ENCODE peak calls at places on chromosomes 4 and X, in nine cellular contexts. W is keratinocyte; G is IMR-90; J is psoas muscle; B is heart right ventricle; F is testis; X is esophagus muscularis mucosa; M is HCT116; A is CD8-positive, alpha-beta T cell. Z is an unnamed sample. For H3K4me1, the result is how much of the 10 kb centered on the place peaks cover.

GRCh38 chr4:118729287-118730286 is 44.4 kb downstream of the METTL14 start:
- DNase-seq in W (no peak), G (peak), J (no peak), B (no peak), F (no peak), X (no peak), M (no peak), A (no peak), Z (no peak)

GRCh38 chr4:161189286-161190134 is 974.3 kb downstream of the FSTL5 start:
- DNase-seq in W (no peak), G (no peak), J (no peak), B (no peak), F (no peak), X (no peak), M (no peak), A (no peak), Z (no peak)

GRCh38 chr4:169484485-169484884 is 127.9 kb downstream of the NEK1 start:
- DNase-seq in W (no peak), G (peak), J (no peak), B (no peak), F (peak), X (no peak), M (no peak), A (no peak), Z (no peak)

GRCh38 chr4:121308328-121308663 is 72.5 kb downstream of the QRFPR start:
- DNase-seq in W (no peak), G (no peak), J (no peak), B (no peak), F (no peak), X (no peak), M (no peak), A (no peak), Z (no peak)

GRCh38 chr4:57078685-57079521 is 31.3 kb downstream of the IGFBP7 start:
- DNase-seq in W (peak), G (no peak), J (no peak), B (no peak), F (no peak), X (no peak), M (no peak), A (no peak), Z (no peak)

GRCh38 chrX:22135994-22136684 is 104.0 kb downstream of the PHEX start:
- DNase-seq in W (no peak), G (peak), J (no peak), B (peak), F (peak), X (no peak), M (peak), A (no peak), Z (no peak)

GRCh38 chrX:11304829-11305228 is 11.6 kb downstream of the AMELX start:
- DNase-seq in W (no peak), G (no peak), J (no peak), B (no peak), F (no peak), X (no peak), M (no peak), A (no peak), Z (no peak)

GRCh38 chrX:42948723-42949122 is 170.8 kb upstream of the PPP1R2C start:
- DNase-seq in W (no peak), G (no peak), J (no peak), B (no peak), F (no peak), X (no peak), M (no peak), A (no peak), Z (no peak)

GRCh38 chr4:141569141-141569540 is 67.2 kb upstream of the IL15 start:
- DNase-seq in W (no peak), G (peak), J (no peak), B (no peak), F (no peak), X (no peak), M (no peak), A (no peak), Z (no peak)

GRCh38 chr4:52059372-52059771 is 8.3 kb downstream of the SPATA18 start:
- DNase-seq in W (peak), G (peak), J (no peak), B (peak), F (no peak), X (peak), M (no peak), A (no peak), Z (peak)

GRCh38 chr4:168221298-168221697 is 97.3 kb downstream of the DDX60 start:
- DNase-seq in W (no peak), G (peak), J (no peak), B (no peak), F (no peak), X (no peak), M (no peak), A (no peak), Z (no peak)

GRCh38 chr4:23368081-23368697 is 521.7 kb downstream of the PPARGC1A start:
- DNase-seq in W (no peak), G (peak), J (no peak), B (peak), F (peak), X (no peak), M (no peak), A (no peak), Z (peak)

GRCh38 chr4:48896845-48897244 is 9.7 kb downstream of the OCIAD2 start:
- DNase-seq in W (no peak), G (no peak), J (no peak), B (no peak), F (no peak), X (no peak), M (no peak), A (no peak), Z (no peak)

GRCh38 chrX:23003121-23003520 is 3.4 kb downstream of the DDX53 start:
- DNase-seq in W (no peak), G (peak), J (no peak), B (no peak), F (no peak), X (no peak), M (no peak), A (no peak), Z (no peak)

GRCh38 chrX:66408507-66408906 is 230.4 kb downstream of the EDA2R start:
- DNase-seq in W (no peak), G (no peak), J (no peak), B (no peak), F (no peak), X (no peak), M (no peak), A (no peak), Z (no peak)

GRCh38 chr4:2412534-2412884 is 5.9 kb downstream of the ZFYVE28 start:
- DNase-seq in W (no peak), G (no peak), J (no peak), B (no peak), F (no peak), X (no peak), M (no peak), A (peak), Z (peak)

GRCh38 chrX:2536974-2537373 is 36.2 kb upstream of the DHRSX start:
- DNase-seq in W (no peak), G (no peak), J (no peak), B (peak), F (peak), X (no peak), M (no peak), A (no peak), Z (no peak)

GRCh38 chrX:106246511-106246910 is 78.4 kb downstream of the PWWP3B start:
- DNase-seq in W (no peak), G (no peak), J (no peak), B (no peak), F (no peak), X (no peak), M (no peak), A (no peak), Z (no peak)

GRCh38 chrX:153469811-153470410 is 465 bp downstream of the HAUS7 start:
- DNase-seq in W (no peak), G (peak), J (peak), B (peak), F (peak), X (no peak), M (no peak), A (no peak), Z (no peak)

GRCh38 chr4:126794363-126794762 is 838.4 kb upstream of the INTU start:
- DNase-seq in W (no peak), G (peak), J (no peak), B (no peak), F (no peak), X (no peak), M (no peak), A (no peak), Z (no peak)

GRCh38 chrX:48971325-48972213 is at the start of gene KCND1:
- DNase-seq in W (peak), G (peak), J (peak), B (peak), F (peak), X (no peak), M (no peak), A (no peak), Z (peak)

GRCh38 chr4:128483816-128484215 is 196.2 kb upstream of the PGRMC2 start:
- DNase-seq in W (no peak), G (peak), J (no peak), B (no peak), F (no peak), X (no peak), M (no peak), A (no peak), Z (no peak)

GRCh38 chr4:184757810-184758209 is 23.9 kb upstream of the CENPU start:
- DNase-seq in W (no peak), G (no peak), J (no peak), B (no peak), F (no peak), X (no peak), M (no peak), A (no peak), Z (no peak)

GRCh38 chr4:77600521-77601451 is 4.8 kb upstream of the CXCL13 start:
- DNase-seq in W (no peak), G (peak), J (no peak), B (no peak), F (peak), X (no peak), M (peak), A (no peak), Z (peak)

GRCh38 chrX:20947411-20947912 is 426.8 kb upstream of the CNKSR2 start:
- DNase-seq in W (no peak), G (no peak), J (no peak), B (no peak), F (no peak), X (no peak), M (no peak), A (no peak), Z (no peak)

GRCh38 chr4:118757761-118758213 is 72.6 kb downstream of the METTL14 start:
- DNase-seq in W (no peak), G (peak), J (no peak), B (no peak), F (no peak), X (no peak), M (no peak), A (no peak), Z (no peak)

GRCh38 chrX:10457092-10457491 is 163.3 kb downstream of the MID1 start:
- DNase-seq in W (no peak), G (peak), J (no peak), B (no peak), F (no peak), X (no peak), M (no peak), A (no peak), Z (no peak)

GRCh38 chr4:172202480-172203076 is 389.4 kb downstream of the GALNTL6 start:
- DNase-seq in W (no peak), G (peak), J (no peak), B (no peak), F (no peak), X (no peak), M (peak), A (no peak), Z (no peak)

GRCh38 chrX:102959471-102959870 is 22.4 kb downstream of the RAB40AL start:
- DNase-seq in W (no peak), G (peak), J (no peak), B (no peak), F (no peak), X (no peak), M (peak), A (no peak), Z (no peak)

GRCh38 chr4:107261241-107261874 is 225.2 kb upstream of the DKK2 start:
- DNase-seq in W (peak), G (no peak), J (no peak), B (no peak), F (no peak), X (no peak), M (no peak), A (no peak), Z (no peak)

GRCh38 chrX:67435536-67435935 is 108.3 kb upstream of the AR start:
- DNase-seq in W (no peak), G (no peak), J (no peak), B (no peak), F (no peak), X (no peak), M (no peak), A (no peak), Z (no peak)

GRCh38 chr4:17494833-17495232 is 17.1 kb downstream of the QDPR start:
- DNase-seq in W (no peak), G (no peak), J (no peak), B (no peak), F (no peak), X (no peak), M (no peak), A (no peak), Z (no peak)

GRCh38 chr4:5114911-5115310 is 63.6 kb downstream of the STK32B start:
- DNase-seq in W (no peak), G (peak), J (no peak), B (no peak), F (no peak), X (no peak), M (no peak), A (no peak), Z (no peak)

GRCh38 chr4:1298461-1298860 is 8.8 kb downstream of the MAEA start:
- DNase-seq in W (no peak), G (no peak), J (no peak), B (no peak), F (no peak), X (no peak), M (no peak), A (no peak), Z (no peak)

GRCh38 chrX:15849555-15849954 is 5.1 kb downstream of the AP1S2 start:
- DNase-seq in W (no peak), G (no peak), J (no peak), B (no peak), F (no peak), X (no peak), M (no peak), A (no peak), Z (no peak)

GRCh38 chrX:38879631-38880220 is 78.5 kb downstream of the MID1IP1 start:
- DNase-seq in W (peak), G (no peak), J (peak), B (peak), F (no peak), X (no peak), M (no peak), A (no peak), Z (peak)

GRCh38 chr4:155675709-155676429 is 9.2 kb downstream of the GUCY1A1 start:
- DNase-seq in W (no peak), G (no peak), J (no peak), B (no peak), F (no peak), X (no peak), M (no peak), A (no peak), Z (no peak)

GRCh38 chr4:183987529-183987946 is 82.4 kb downstream of the STOX2 start:
- DNase-seq in W (peak), G (peak), J (peak), B (peak), F (peak), X (no peak), M (peak), A (no peak), Z (peak)

GRCh38 chr4:184011810-184012209 is 106.7 kb downstream of the STOX2 start:
- DNase-seq in W (no peak), G (no peak), J (no peak), B (no peak), F (no peak), X (no peak), M (no peak), A (no peak), Z (no peak)

GRCh38 chrX:110966839-110967238 is 129.2 kb upstream of the PAK3 start:
- DNase-seq in W (no peak), G (no peak), J (no peak), B (no peak), F (no peak), X (no peak), M (no peak), A (no peak), Z (no peak)

GRCh38 chr4:140047781-140048180 is 106.2 kb downstream of the MAML3 start:
- DNase-seq in W (no peak), G (no peak), J (no peak), B (no peak), F (no peak), X (no peak), M (no peak), A (no peak), Z (no peak)

GRCh38 chr4:140044314-140044991 is 109.5 kb downstream of the MAML3 start:
- DNase-seq in W (no peak), G (peak), J (no peak), B (no peak), F (no peak), X (no peak), M (no peak), A (no peak), Z (no peak)

GRCh38 chr4:140047017-140047640 is 106.9 kb downstream of the MAML3 start:
- DNase-seq in W (no peak), G (no peak), J (peak), B (peak), F (no peak), X (no peak), M (no peak), A (no peak), Z (peak)

GRCh38 chr4:140046573-140046972 is 107.4 kb downstream of the MAML3 start:
- DNase-seq in W (no peak), G (no peak), J (no peak), B (no peak), F (no peak), X (no peak), M (no peak), A (no peak), Z (no peak)

GRCh38 chr4:140046037-140046436 is 107.9 kb downstream of the MAML3 start:
- DNase-seq in W (no peak), G (no peak), J (no peak), B (no peak), F (no peak), X (no peak), M (no peak), A (no peak), Z (no peak)
- H3K4me1 ChIP-seq in W (under half), G (under half), J (under half), B (under half), F (under half), X (under half), M (under half), A (under half), Z (under half)

DNA sequence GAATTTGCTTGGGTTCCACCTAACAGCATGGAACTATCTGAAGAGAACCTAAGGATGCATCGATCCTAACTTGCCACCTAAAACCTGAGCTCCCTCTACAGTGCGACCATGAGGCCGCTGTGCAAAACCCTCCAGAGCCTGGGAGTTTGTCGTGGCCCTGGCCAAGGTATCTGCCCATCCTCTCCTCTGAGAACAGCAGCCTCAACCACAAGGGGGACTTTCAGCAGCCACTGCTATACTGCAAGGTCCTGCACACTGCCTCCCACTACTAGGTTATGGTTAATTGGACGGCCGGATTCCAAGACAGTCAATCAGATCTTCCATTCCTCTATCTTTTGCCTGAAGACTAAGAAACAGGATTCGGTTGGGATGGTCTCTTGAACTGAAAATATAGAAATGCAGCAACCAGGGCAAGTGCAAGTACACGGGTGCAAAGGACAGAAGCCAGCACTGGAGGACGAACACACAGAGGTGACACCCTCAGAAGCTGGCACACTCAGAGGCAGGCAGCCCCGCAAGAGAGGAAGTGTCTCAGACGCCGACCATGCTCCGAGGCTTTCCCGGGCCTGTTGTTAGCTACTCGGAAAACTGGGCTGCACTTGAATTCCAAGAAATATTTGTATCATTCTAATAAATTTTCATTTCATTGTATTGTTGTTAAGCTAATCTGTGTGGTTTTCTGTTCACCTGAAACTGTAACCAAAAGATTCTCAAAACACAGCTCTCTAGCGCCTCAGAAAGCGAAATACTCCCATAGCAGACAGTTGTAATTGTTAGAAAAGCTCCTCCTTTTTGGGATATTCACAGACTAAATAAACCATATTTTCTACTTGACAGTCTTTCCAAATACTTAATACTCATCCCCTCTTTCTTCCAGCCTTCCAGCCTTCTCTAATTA is 63.3 kb downstream of the AFAP1 start:
- DNase-seq in W (no peak), G (peak), J (no peak), B (no peak), F (no peak), X (no peak), M (no peak), A (no peak), Z (no peak)
- TF ChIP-seq CTCF in W (no peak), G (peak), J (no peak), B (no peak), F (no peak), X (peak), M (peak), A (no peak), Z (no peak)

DNA sequence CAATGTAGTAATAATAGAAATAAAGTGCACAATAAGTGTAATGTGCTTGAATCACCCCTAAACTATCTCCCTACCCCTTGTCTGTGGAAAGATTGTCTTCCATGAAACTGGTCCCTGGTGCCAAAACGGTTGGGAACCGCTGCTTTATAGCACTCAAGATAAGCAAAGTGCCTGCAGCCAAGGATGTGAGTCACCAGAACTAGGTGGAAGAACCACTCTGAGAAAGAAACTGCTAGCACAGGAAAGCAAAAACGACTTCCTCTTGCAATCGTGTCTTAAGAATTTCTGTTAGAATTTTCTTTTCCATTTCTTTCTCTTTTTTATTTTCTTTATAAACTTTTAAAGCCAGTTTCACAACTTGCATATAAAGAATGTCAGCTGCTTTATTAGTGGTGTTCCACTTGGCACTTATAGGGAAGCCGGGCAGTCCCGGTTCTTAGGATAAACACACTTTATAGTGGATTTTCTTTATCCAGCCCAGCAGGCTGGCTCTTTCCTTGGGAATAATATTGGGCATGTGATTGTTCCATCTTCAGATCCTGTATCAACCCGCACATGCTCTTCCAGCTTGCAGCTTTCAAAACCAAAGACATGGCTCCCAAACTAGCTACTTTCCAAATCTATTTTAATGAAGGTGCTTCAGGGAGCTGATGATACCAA is 32.3 kb upstream of the CXCL8 start:
- DNase-seq in W (no peak), G (peak), J (no peak), B (peak), F (no peak), X (no peak), M (peak), A (no peak), Z (peak)
- H3K4me1 ChIP-seq in W (half or more), G (under half), J (under half), B (under half), F (under half), X (under half), M (under half), A (under half), Z (under half)

GRCh38 chr4:76279462-76279861 is 27.1 kb upstream of the STBD1 start:
- DNase-seq in W (no peak), G (no peak), J (no peak), B (no peak), F (no peak), X (no peak), M (no peak), A (no peak), Z (no peak)
- TF ChIP-seq CTCF in W (no peak), G (no peak), J (no peak), B (no peak), F (no peak), X (no peak), M (no peak), A (peak), Z (no peak)

GRCh38 chr4:24578364-24578763 is 6.0 kb downstream of the DHX15 start:
- DNase-seq in W (no peak), G (no peak), J (no peak), B (no peak), F (no peak), X (no peak), M (no peak), A (no peak), Z (no peak)
- H3K4me1 ChIP-seq in W (under half), G (under half), J (half or more), B (half or more), F (under half), X (half or more), M (under half), A (under half), Z (under half)

GRCh38 chr4:153131478-153132069 is 72.7 kb upstream of the TRIM2 start:
- DNase-seq in W (no peak), G (no peak), J (no peak), B (no peak), F (no peak), X (no peak), M (no peak), A (no peak), Z (no peak)
- TF ChIP-seq CTCF in W (no peak), G (peak), J (no peak), B (no peak), F (no peak), X (no peak), M (no peak), A (peak), Z (no peak)

GRCh38 chr4:113452868-113453620 is 308.5 kb downstream of the CAMK2D start:
- DNase-seq in W (no peak), G (peak), J (no peak), B (peak), F (no peak), X (no peak), M (no peak), A (no peak), Z (no peak)
- H3K4me1 ChIP-seq in W (under half), G (under half), J (under half), B (under half), F (under half), X (half or more), M (under half), A (under half), Z (under half)